ENCODE peak calls at places on chromosomes 5 and 9, in five cellular contexts. One of them, this sample, is unnamed.
A peak's percentile ranks its signal among the peaks of the same experiment; 100 is the strongest.

GRCh38 chr5:167358868-167359492 is 932.5 kb upstream of the WWC1 start:
- DNase-seq in A549: no peak
- DNase-seq in right atrium auricular region: no peak
- DNase-seq in MM.1S: no peak
- DNase-seq in body of pancreas: no peak
- DNase-seq in this sample: no peak

GRCh38 chr5:14809369-14810144 is 62.0 kb downstream of the ANKH start:
- DNase-seq in A549: peak; percentile 17
- DNase-seq in right atrium auricular region: peak; percentile 82
- DNase-seq in MM.1S: peak; percentile 91
- DNase-seq in body of pancreas: peak; percentile 70
- DNase-seq in this sample: no peak

GRCh38 chr5:130222638-130223037 is 318.4 kb downstream of the CHSY3 start:
- DNase-seq in A549: no peak
- DNase-seq in right atrium auricular region: no peak
- DNase-seq in MM.1S: no peak
- DNase-seq in body of pancreas: no peak
- DNase-seq in this sample: no peak

GRCh38 chr5:112548246-112548982 is 129.3 kb upstream of the EPB41L4A start:
- DNase-seq in A549: peak; percentile 27
- DNase-seq in right atrium auricular region: no peak
- DNase-seq in MM.1S: no peak
- DNase-seq in body of pancreas: no peak
- DNase-seq in this sample: no peak

GRCh38 chr9:95091574-95091970 is 225.9 kb downstream of the FANCC start:
- DNase-seq in A549: peak; percentile 41
- DNase-seq in right atrium auricular region: no peak
- DNase-seq in MM.1S: no peak
- DNase-seq in body of pancreas: no peak
- DNase-seq in this sample: no peak

GRCh38 chr5:6350277-6351090 is 27.9 kb downstream of the MED10 start:
- DNase-seq in A549: no peak
- DNase-seq in right atrium auricular region: no peak
- DNase-seq in MM.1S: no peak
- DNase-seq in body of pancreas: no peak
- DNase-seq in this sample: no peak

GRCh38 chr5:141753971-141754713 is 72.1 kb upstream of the ARAP3 start:
- DNase-seq in A549: peak; percentile 34
- DNase-seq in right atrium auricular region: no peak
- DNase-seq in MM.1S: peak; percentile 59
- DNase-seq in body of pancreas: peak; percentile 39
- DNase-seq in this sample: no peak

GRCh38 chr5:34718516-34718915 is 62.4 kb downstream of the RAI14 start:
- DNase-seq in A549: no peak
- DNase-seq in right atrium auricular region: no peak
- DNase-seq in MM.1S: no peak
- DNase-seq in body of pancreas: no peak
- DNase-seq in this sample: no peak

GRCh38 chr9:36911601-36912412 is 122.3 kb downstream of the PAX5 start:
- DNase-seq in A549: no peak
- DNase-seq in right atrium auricular region: no peak
- DNase-seq in MM.1S: no peak
- DNase-seq in body of pancreas: no peak
- DNase-seq in this sample: peak; percentile 8

GRCh38 chr5:150488519-150489357 is 19.2 kb upstream of the NDST1 start:
- DNase-seq in A549: no peak
- DNase-seq in right atrium auricular region: peak; percentile 81
- DNase-seq in MM.1S: no peak
- DNase-seq in body of pancreas: peak; percentile 73
- DNase-seq in this sample: no peak

GRCh38 chr9:35729101-35729500 is 2.9 kb downstream of the TLN1 start:
- DNase-seq in A549: no peak
- DNase-seq in right atrium auricular region: no peak
- DNase-seq in MM.1S: no peak
- DNase-seq in body of pancreas: no peak
- DNase-seq in this sample: no peak

GRCh38 chr9:132594412-132594811 is 12.0 kb downstream of the BARHL1 start:
- DNase-seq in A549: no peak
- DNase-seq in right atrium auricular region: no peak
- DNase-seq in MM.1S: no peak
- DNase-seq in body of pancreas: no peak
- DNase-seq in this sample: no peak

GRCh38 chr5:159341914-159342313 is 11.6 kb upstream of the IL12B start:
- DNase-seq in A549: peak; percentile 76
- DNase-seq in right atrium auricular region: peak; percentile 62
- DNase-seq in MM.1S: no peak
- DNase-seq in body of pancreas: peak; percentile 78
- DNase-seq in this sample: peak; percentile 90

GRCh38 chr5:59042683-59043082 is 459.8 kb downstream of the RAB3C start:
- DNase-seq in A549: no peak
- DNase-seq in right atrium auricular region: peak; percentile 75
- DNase-seq in MM.1S: no peak
- DNase-seq in body of pancreas: no peak
- DNase-seq in this sample: no peak

GRCh38 chr9:121498487-121499176 is 1.0 kb downstream of the GGTA1 start:
- DNase-seq in A549: peak; percentile 46
- DNase-seq in right atrium auricular region: peak; percentile 77
- DNase-seq in MM.1S: no peak
- DNase-seq in body of pancreas: peak; percentile 35
- DNase-seq in this sample: no peak

GRCh38 chr5:21817668-21818419 is 1035.3 kb downstream of the CDH12 start:
- DNase-seq in A549: no peak
- DNase-seq in right atrium auricular region: no peak
- DNase-seq in MM.1S: peak; percentile 44
- DNase-seq in body of pancreas: no peak
- DNase-seq in this sample: no peak

GRCh38 chr9:100028201-100028784 is 70.5 kb downstream of the ERP44 start:
- DNase-seq in A549: peak; percentile 76
- DNase-seq in right atrium auricular region: peak; percentile 73
- DNase-seq in MM.1S: peak; percentile 69
- DNase-seq in body of pancreas: peak; percentile 79
- DNase-seq in this sample: peak; percentile 41

GRCh38 chr5:35046754-35047153 is 995 bp downstream of the AGXT2 start:
- DNase-seq in A549: no peak
- DNase-seq in right atrium auricular region: no peak
- DNase-seq in MM.1S: no peak
- DNase-seq in body of pancreas: no peak
- DNase-seq in this sample: no peak

GRCh38 chr5:169789417-169789816 is 152.3 kb downstream of the DOCK2 start:
- DNase-seq in A549: no peak
- DNase-seq in right atrium auricular region: no peak
- DNase-seq in MM.1S: no peak
- DNase-seq in body of pancreas: no peak
- DNase-seq in this sample: no peak

GRCh38 chr9:133379153-133380086 is 3.3 kb downstream of the STKLD1 start:
- DNase-seq in A549: no peak
- DNase-seq in right atrium auricular region: no peak
- DNase-seq in MM.1S: no peak
- DNase-seq in body of pancreas: no peak
- DNase-seq in this sample: no peak

GRCh38 chr5:17794201-17794600 is 159.9 kb downstream of the TAF11L14 start:
- DNase-seq in A549: no peak
- DNase-seq in right atrium auricular region: no peak
- DNase-seq in MM.1S: no peak
- DNase-seq in body of pancreas: no peak
- DNase-seq in this sample: no peak

GRCh38 chr5:862367-863243 is 11.8 kb upstream of the ZDHHC11 start:
- DNase-seq in A549: no peak
- DNase-seq in right atrium auricular region: no peak
- DNase-seq in MM.1S: no peak
- DNase-seq in body of pancreas: peak; percentile 54
- DNase-seq in this sample: no peak

GRCh38 chr9:136720887-136721338 is 8.5 kb downstream of the DIPK1B start:
- DNase-seq in A549: no peak
- DNase-seq in right atrium auricular region: no peak
- DNase-seq in MM.1S: no peak
- DNase-seq in body of pancreas: no peak
- DNase-seq in this sample: no peak

GRCh38 chr9:14654932-14655331 is 38.3 kb downstream of the ZDHHC21 start:
- DNase-seq in A549: peak; percentile 29
- DNase-seq in right atrium auricular region: no peak
- DNase-seq in MM.1S: no peak
- DNase-seq in body of pancreas: no peak
- DNase-seq in this sample: no peak

GRCh38 chr5:112957970-112958773 is 18.4 kb upstream of the DCP2 start:
- DNase-seq in A549: peak; percentile 88
- DNase-seq in right atrium auricular region: peak; percentile 62
- DNase-seq in MM.1S: no peak
- DNase-seq in body of pancreas: peak; percentile 86
- DNase-seq in this sample: peak; percentile 96

GRCh38 chr9:33139421-33140228 is 27.5 kb downstream of the B4GALT1 start:
- DNase-seq in A549: no peak
- DNase-seq in right atrium auricular region: no peak
- DNase-seq in MM.1S: no peak
- DNase-seq in body of pancreas: peak; percentile 44
- DNase-seq in this sample: no peak

GRCh38 chr9:98678244-98678842 is 30.4 kb downstream of the GABBR2 start:
- DNase-seq in A549: peak; percentile 20
- DNase-seq in right atrium auricular region: no peak
- DNase-seq in MM.1S: no peak
- DNase-seq in body of pancreas: no peak
- DNase-seq in this sample: no peak

GRCh38 chr9:20356392-20357206 is 265.7 kb downstream of the MLLT3 start:
- DNase-seq in A549: peak; percentile 83
- DNase-seq in right atrium auricular region: peak; percentile 74
- DNase-seq in MM.1S: peak; percentile 69
- DNase-seq in body of pancreas: peak; percentile 81
- DNase-seq in this sample: peak; percentile 79

GRCh38 chr5:110343616-110344015 is 382.9 kb downstream of the TMEM232 start:
- DNase-seq in A549: no peak
- DNase-seq in right atrium auricular region: no peak
- DNase-seq in MM.1S: no peak
- DNase-seq in body of pancreas: no peak
- DNase-seq in this sample: no peak

GRCh38 chr9:20309209-20309608 is 313.1 kb downstream of the MLLT3 start:
- DNase-seq in A549: no peak
- DNase-seq in right atrium auricular region: no peak
- DNase-seq in MM.1S: no peak
- DNase-seq in body of pancreas: no peak
- DNase-seq in this sample: no peak

GRCh38 chr5:168128556-168128955 is 162.9 kb upstream of the WWC1 start:
- DNase-seq in A549: no peak
- DNase-seq in right atrium auricular region: no peak
- DNase-seq in MM.1S: no peak
- DNase-seq in body of pancreas: no peak
- DNase-seq in this sample: no peak

GRCh38 chr9:92614123-92614510 is 55.8 kb downstream of the IPPK start:
- DNase-seq in A549: no peak
- DNase-seq in right atrium auricular region: no peak
- DNase-seq in MM.1S: no peak
- DNase-seq in body of pancreas: no peak
- DNase-seq in this sample: no peak

GRCh38 chr9:34119713-34120112 is 6.8 kb downstream of the DCAF12 start:
- DNase-seq in A549: no peak
- DNase-seq in right atrium auricular region: no peak
- DNase-seq in MM.1S: no peak
- DNase-seq in body of pancreas: no peak
- DNase-seq in this sample: no peak

GRCh38 chr5:43647789-43648188 is 44.8 kb downstream of the NNT start:
- DNase-seq in A549: no peak
- DNase-seq in right atrium auricular region: no peak
- DNase-seq in MM.1S: no peak
- DNase-seq in body of pancreas: no peak
- DNase-seq in this sample: no peak

GRCh38 chr5:180090769-180091546 is 19.4 kb upstream of the RNF130 start:
- DNase-seq in A549: peak; percentile 75
- DNase-seq in right atrium auricular region: no peak
- DNase-seq in MM.1S: peak; percentile 63
- DNase-seq in body of pancreas: peak; percentile 69
- DNase-seq in this sample: no peak

GRCh38 chr5:126386146-126386545 is 37.1 kb upstream of the GRAMD2B start:
- DNase-seq in A549: no peak
- DNase-seq in right atrium auricular region: no peak
- DNase-seq in MM.1S: no peak
- DNase-seq in body of pancreas: no peak
- DNase-seq in this sample: no peak

GRCh38 chr5:126383755-126384154 is 39.5 kb upstream of the GRAMD2B start:
- DNase-seq in A549: no peak
- DNase-seq in right atrium auricular region: no peak
- DNase-seq in MM.1S: no peak
- DNase-seq in body of pancreas: no peak
- DNase-seq in this sample: no peak

GRCh38 chr5:126383246-126383645 is 40.0 kb upstream of the GRAMD2B start:
- DNase-seq in A549: no peak
- DNase-seq in right atrium auricular region: no peak
- DNase-seq in MM.1S: no peak
- DNase-seq in body of pancreas: no peak
- DNase-seq in this sample: no peak

GRCh38 chr5:126384985-126385384 is 38.2 kb upstream of the GRAMD2B start:
- DNase-seq in A549: no peak
- DNase-seq in right atrium auricular region: no peak
- DNase-seq in MM.1S: no peak
- DNase-seq in body of pancreas: no peak
- DNase-seq in this sample: no peak

DNA sequence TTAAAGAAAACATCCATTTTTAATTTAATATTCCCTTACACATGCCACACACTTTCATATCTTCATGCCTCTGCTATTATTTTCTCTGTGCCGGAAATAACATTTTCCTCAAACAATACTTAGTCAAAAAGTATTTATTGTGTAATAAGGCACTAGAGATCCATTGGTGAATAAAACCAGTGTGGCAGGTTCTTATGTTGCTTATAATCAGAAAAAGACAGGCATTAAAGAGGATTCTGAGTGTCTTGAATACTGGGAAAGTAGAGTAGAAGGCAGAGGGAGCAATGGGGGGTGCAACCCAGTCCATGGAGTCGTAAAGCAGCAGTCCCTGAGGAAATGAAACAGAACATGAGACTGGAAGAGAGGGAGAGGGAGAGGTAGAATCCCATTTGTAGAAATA is 37.7 kb upstream of the GRAMD2B start:
- DNase-seq in A549: no peak
- DNase-seq in right atrium auricular region: no peak
- DNase-seq in MM.1S: no peak
- DNase-seq in body of pancreas: no peak
- DNase-seq in this sample: no peak
- TF ChIP-seq CTCF in A549: no peak
- TF ChIP-seq CTCF in right atrium auricular region: no peak
- TF ChIP-seq CTCF in MM.1S: no peak
- TF ChIP-seq CTCF in body of pancreas: no peak
- TF ChIP-seq CTCF in this sample: no peak

GRCh38 chr9:131237931-131238401 is 38.3 kb downstream of the FAM78A start:
- DNase-seq in A549: no peak
- DNase-seq in right atrium auricular region: no peak
- DNase-seq in MM.1S: peak; percentile 93
- DNase-seq in body of pancreas: peak; percentile 66
- DNase-seq in this sample: no peak
- H3K4me3 ChIP-seq in A549: no peak overlapping the region
- H3K4me3 ChIP-seq in right atrium auricular region: peak overlapping the region; percentile 18
- H3K4me3 ChIP-seq in MM.1S: peak overlapping the region; percentile 31
- H3K4me3 ChIP-seq in body of pancreas: no peak overlapping the region
- H3K4me3 ChIP-seq in this sample: no peak overlapping the region

GRCh38 chr5:115374057-115374775 is 77.8 kb upstream of the CCDC112 start:
- DNase-seq in A549: no peak
- DNase-seq in right atrium auricular region: no peak
- DNase-seq in MM.1S: no peak
- DNase-seq in body of pancreas: peak; percentile 38
- DNase-seq in this sample: no peak
- TF ChIP-seq CTCF in A549: peak; percentile 19
- TF ChIP-seq CTCF in right atrium auricular region: no peak
- TF ChIP-seq CTCF in MM.1S: peak; percentile 35
- TF ChIP-seq CTCF in body of pancreas: no peak
- TF ChIP-seq CTCF in this sample: peak; percentile 38

GRCh38 chr9:28584542-28584941 is 1011.3 kb upstream of the C9orf72 start:
- DNase-seq in A549: no peak
- DNase-seq in right atrium auricular region: no peak
- DNase-seq in MM.1S: no peak
- DNase-seq in body of pancreas: no peak
- DNase-seq in this sample: no peak
- H3K4me3 ChIP-seq in A549: no peak overlapping the region
- H3K4me3 ChIP-seq in right atrium auricular region: no peak overlapping the region
- H3K4me3 ChIP-seq in MM.1S: no peak overlapping the region
- H3K4me3 ChIP-seq in body of pancreas: no peak overlapping the region
- H3K4me3 ChIP-seq in this sample: no peak overlapping the region

This sample was measured in LNCaP clone FGC.